ENCODE peak calls at places on chromosomes 1 and 21, in six cellular contexts. O is A549, V is WTC11, Q is K562, S is SK-N-SH, C is HCT116. I is an unnamed sample.

GRCh38 chr1:109634771-109635750 is 15.4 kb downstream of the AMPD2 start:
- DNase-seq in O (no peak), V (no peak), Q (no peak), S (peak), C (no peak), I (no peak)

GRCh38 chr1:14826172-14826636 is 227.7 kb downstream of the KAZN start:
- DNase-seq in O (no peak), V (no peak), Q (no peak), S (peak), C (no peak), I (no peak)

GRCh38 chr1:40270152-40270834 is 12.3 kb downstream of the ZMPSTE24 start:
- DNase-seq in O (no peak), V (no peak), Q (no peak), S (no peak), C (no peak), I (no peak)

GRCh38 chr1:237394263-237394662 is 352.3 kb downstream of the RYR2 start:
- DNase-seq in O (no peak), V (no peak), Q (no peak), S (no peak), C (no peak), I (no peak)

GRCh38 chr1:42214447-42214871 is 49.9 kb upstream of the GUCA2A start:
- DNase-seq in O (peak), V (no peak), Q (no peak), S (no peak), C (no peak), I (peak)

GRCh38 chr1:153940756-153941155 is 5.8 kb downstream of the DENND4B start:
- DNase-seq in O (no peak), V (no peak), Q (no peak), S (peak), C (no peak), I (no peak)

GRCh38 chr21:39852726-39853510 is 14.3 kb upstream of the PCP4 start:
- DNase-seq in O (no peak), V (no peak), Q (no peak), S (no peak), C (no peak), I (no peak)

GRCh38 chr1:55894521-55894920 is 679.4 kb upstream of the USP24 start:
- DNase-seq in O (peak), V (no peak), Q (no peak), S (no peak), C (no peak), I (peak)

GRCh38 chr1:234505774-234506114 is 26.8 kb upstream of the TARBP1 start:
- DNase-seq in O (peak), V (no peak), Q (no peak), S (no peak), C (no peak), I (no peak)

DNA sequence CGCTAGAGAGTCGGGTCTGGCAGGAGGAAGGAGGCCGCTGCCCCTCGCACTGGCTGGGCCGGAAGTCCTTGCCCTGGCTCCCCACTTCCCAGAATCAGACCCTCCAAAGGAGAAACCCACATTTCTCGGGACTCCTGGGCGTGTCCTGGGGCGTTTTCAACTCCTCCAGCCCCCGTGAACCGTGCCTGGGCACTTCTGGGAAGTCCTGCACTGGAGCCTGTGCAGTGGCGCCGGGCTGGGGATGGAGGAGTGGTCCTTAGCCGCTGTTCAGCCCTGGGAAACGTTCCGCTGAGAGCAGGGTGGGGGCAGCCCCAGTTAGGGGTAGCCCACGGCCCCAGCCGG is 3.0 kb downstream of the IGSF21 start:
- DNase-seq in O (no peak), V (no peak), Q (no peak), S (no peak), C (no peak), I (no peak)
- TF ChIP-seq MAX in O (no peak), V (no peak), Q (no peak), S (no peak), C (no peak), I (no peak)

GRCh38 chr1:54158071-54158470 is 5.3 kb upstream of the CDCP2 start:
- DNase-seq in O (peak), V (no peak), Q (no peak), S (no peak), C (peak), I (no peak)
- TF ChIP-seq MAX in O (no peak), V (no peak), Q (no peak), S (no peak), C (no peak), I (no peak)

DNA sequence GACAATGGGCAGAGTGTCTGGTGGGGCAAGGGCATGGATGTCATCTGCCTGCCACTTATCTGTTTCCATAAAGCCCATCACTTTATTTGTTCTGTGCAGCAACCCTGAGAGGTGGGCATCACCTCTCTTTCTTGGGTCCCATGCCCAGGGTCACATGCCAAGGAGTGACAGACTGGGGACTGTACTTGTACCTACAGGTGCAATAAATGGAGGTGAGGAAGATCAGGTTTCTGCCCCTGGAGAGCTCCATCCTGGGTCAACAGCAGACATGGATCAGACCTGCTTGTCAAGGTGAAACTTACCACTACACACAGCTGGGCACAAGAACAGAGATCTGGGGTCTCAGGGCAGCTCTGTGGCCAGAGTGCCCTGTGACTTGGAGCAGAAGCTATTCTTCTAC is 18.4 kb upstream of the PRDM16 start:
- DNase-seq in O (no peak), V (no peak), Q (no peak), S (no peak), C (no peak), I (no peak)
- TF ChIP-seq MAX in O (no peak), V (no peak), Q (no peak), S (no peak), C (no peak), I (no peak)

GRCh38 chr1:177600936-177601335 is 368.9 kb downstream of the SEC16B start:
- DNase-seq in O (no peak), V (no peak), Q (no peak), S (no peak), C (no peak), I (no peak)
- TF ChIP-seq MAX in O (no peak), V (no peak), Q (no peak), S (no peak), C (no peak), I (no peak)

DNA sequence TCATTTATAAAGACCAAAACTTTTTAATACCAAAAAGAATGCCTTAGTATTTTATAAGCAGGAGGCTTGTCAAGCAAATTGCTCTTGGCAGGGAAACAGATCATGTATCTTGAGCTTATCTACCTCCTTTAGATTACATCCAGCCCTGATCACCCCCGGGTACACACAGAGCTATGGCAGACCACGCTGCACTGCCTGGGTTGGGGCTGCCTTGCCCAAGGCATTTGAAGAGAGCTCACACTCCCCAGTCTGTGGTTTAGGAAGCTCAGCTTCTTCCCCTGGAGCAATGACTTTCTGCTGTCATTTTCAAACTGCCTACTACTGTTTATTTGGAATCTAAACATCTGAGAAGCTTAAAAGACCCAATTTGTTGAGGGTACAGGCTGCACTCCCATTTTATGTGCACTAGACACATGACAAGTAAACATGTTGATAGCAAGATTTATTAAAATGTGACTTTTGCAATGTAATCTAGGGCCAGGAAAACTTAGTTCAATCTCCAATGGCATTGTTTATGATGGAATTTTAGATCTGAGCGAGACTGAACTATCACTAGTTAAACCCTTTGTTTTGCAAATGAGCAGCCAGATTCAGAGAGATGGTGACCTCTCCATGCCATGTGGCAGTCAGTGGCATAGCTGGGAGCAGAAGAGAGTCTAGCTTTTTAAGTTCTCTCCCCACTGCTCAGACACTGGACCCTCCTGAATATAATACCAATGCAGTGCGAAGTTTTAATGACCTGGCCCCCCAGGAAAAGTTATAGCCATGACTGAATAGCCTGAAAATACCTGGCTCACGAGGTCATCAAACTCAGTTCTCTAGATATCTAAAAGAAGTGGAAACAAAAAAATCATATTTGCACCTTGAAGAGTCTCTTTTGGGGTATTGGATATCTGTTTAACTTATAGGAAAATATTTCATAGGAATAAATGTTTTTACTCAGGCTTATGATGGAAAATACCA is 214.9 kb downstream of the HLX start:
- DNase-seq in O (no peak), V (no peak), Q (no peak), S (peak), C (no peak), I (no peak)
- TF ChIP-seq MAX in O (no peak), V (no peak), Q (no peak), S (no peak), C (no peak), I (no peak)

GRCh38 chr1:235938714-235939487 is 72.2 kb upstream of the LYST start:
- DNase-seq in O (no peak), V (no peak), Q (no peak), S (no peak), C (no peak), I (peak)

GRCh38 chr1:235940282-235940681 is 73.6 kb upstream of the LYST start:
- DNase-seq in O (no peak), V (no peak), Q (no peak), S (no peak), C (no peak), I (no peak)

GRCh38 chr1:235939488-235939775 is 72.7 kb upstream of the LYST start:
- DNase-seq in O (no peak), V (no peak), Q (no peak), S (no peak), C (no peak), I (no peak)

GRCh38 chr1:235935506-235936224 is 69.0 kb upstream of the LYST start:
- DNase-seq in O (no peak), V (no peak), Q (no peak), S (no peak), C (no peak), I (no peak)

GRCh38 chr1:235937123-235937522 is 70.4 kb upstream of the LYST start:
- DNase-seq in O (no peak), V (no peak), Q (no peak), S (no peak), C (no peak), I (no peak)
- TF ChIP-seq MAX in O (no peak), V (no peak), Q (no peak), S (no peak), C (no peak), I (no peak)

GRCh38 chr1:183632087-183632486 is 3.5 kb downstream of the ARPC5 start:
- DNase-seq in O (no peak), V (no peak), Q (no peak), S (no peak), C (no peak), I (no peak)

GRCh38 chr1:183632964-183633363 is 2.6 kb downstream of the ARPC5 start:
- DNase-seq in O (no peak), V (no peak), Q (peak), S (no peak), C (no peak), I (no peak)

GRCh38 chr1:183628537-183628936 is 7.0 kb downstream of the ARPC5 start:
- DNase-seq in O (no peak), V (no peak), Q (no peak), S (no peak), C (no peak), I (no peak)

GRCh38 chr1:183633676-183634343 is 1.8 kb downstream of the ARPC5 start:
- DNase-seq in O (peak), V (no peak), Q (peak), S (peak), C (peak), I (peak)

DNA sequence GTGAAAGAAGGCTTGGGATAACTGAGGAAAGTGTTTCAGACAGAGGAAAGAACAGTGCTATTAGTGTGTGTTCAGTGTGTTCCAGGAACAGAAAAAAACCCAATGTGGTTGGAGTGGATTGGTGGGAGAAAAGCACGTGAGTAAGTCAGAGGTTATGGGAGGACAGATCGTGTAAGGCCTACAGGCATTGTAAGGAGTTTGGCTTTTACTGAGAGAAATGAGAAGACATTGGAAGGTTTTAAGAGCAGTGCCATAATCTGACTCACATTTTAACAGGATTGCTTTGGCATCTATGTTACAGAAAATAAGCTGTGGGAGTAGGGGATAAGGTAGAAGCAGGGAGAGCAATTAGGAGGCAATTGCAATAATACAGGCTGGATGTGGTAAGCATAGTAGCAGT is 4.8 kb downstream of the ARPC5 start:
- DNase-seq in O (no peak), V (no peak), Q (no peak), S (no peak), C (no peak), I (no peak)
- TF ChIP-seq MAX in O (no peak), V (no peak), Q (no peak), S (no peak), C (no peak), I (no peak)

DNA sequence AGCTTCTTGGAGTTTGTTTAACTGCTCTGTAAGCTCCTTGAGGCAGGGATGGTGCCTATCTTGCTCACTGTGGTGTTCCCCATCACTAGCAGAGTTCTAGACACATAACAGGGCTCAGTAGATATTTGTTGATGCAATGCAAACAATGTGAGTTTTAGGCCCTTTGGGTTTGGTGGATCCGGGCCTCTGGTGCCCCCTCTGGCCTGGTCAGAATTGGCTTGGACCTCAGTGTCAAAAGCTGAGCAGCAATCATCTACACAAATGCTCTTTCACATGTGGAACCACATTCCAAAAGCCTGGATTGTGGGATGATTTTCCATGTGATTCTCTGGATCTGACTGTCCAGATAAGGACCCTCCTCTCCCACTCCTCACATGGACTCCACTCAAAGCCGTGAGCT is 53.4 kb upstream of the BCAR3 start:
- DNase-seq in O (peak), V (no peak), Q (peak), S (no peak), C (no peak), I (no peak)
- TF ChIP-seq MAX in O (no peak), V (no peak), Q (no peak), S (no peak), C (no peak), I (no peak)

GRCh38 chr1:46406881-46407608 is 12.9 kb downstream of the FAAH start:
- DNase-seq in O (no peak), V (no peak), Q (no peak), S (peak), C (no peak), I (no peak)

GRCh38 chr1:46403916-46404315 is 9.8 kb downstream of the FAAH start:
- DNase-seq in O (no peak), V (no peak), Q (no peak), S (no peak), C (no peak), I (no peak)

GRCh38 chr1:46405204-46405555 is 11.1 kb downstream of the FAAH start:
- DNase-seq in O (no peak), V (no peak), Q (no peak), S (no peak), C (no peak), I (no peak)

GRCh38 chr1:46404482-46405203 is 10.5 kb downstream of the FAAH start:
- DNase-seq in O (no peak), V (no peak), Q (no peak), S (no peak), C (no peak), I (no peak)

DNA sequence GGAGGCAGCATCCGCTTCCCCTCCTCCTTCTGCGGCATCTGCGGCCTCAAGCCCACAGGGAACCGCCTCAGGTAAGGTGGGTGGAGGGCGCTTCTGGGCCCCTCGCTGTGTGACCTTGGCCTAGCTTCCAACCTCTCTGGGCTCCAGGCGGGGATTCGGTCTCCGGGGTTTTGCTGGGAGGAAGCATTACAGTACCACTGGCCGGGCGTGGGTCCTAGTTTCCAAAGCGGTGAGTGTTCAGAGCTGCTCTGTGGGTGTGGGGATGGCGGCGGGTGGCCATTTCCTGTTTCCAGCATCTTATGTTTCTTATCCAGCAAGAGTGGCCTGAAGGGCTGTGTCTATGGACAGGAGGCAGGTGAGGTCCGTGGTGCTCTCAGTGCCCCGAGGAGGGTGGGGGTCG is 11.6 kb downstream of the FAAH start:
- DNase-seq in O (no peak), V (no peak), Q (no peak), S (no peak), C (no peak), I (no peak)
- TF ChIP-seq MAX in O (no peak), V (no peak), Q (no peak), S (no peak), C (no peak), I (no peak)

I was measured in endothelial cell of umbilical vein.